ENCODE peak calls at places on chromosomes 2 and 18, in nine cellular contexts. One of them, this sample, is unnamed.

GRCh38 chr18:11392292-11392691 is 217.1 kb upstream of the SLC35G4 start:
- DNase-seq in GM23248: no peak
- DNase-seq in kidney: no peak
- DNase-seq in AML-193: no peak
- DNase-seq in NCI-H1694 treated with DMSO at 0.1 percent for 48 hours: no peak
- DNase-seq in GM04504: no peak
- DNase-seq in head of caudate nucleus: no peak
- DNase-seq in fibroblast of mammary gland: no peak
- DNase-seq in glutamatergic neuron: no peak
- DNase-seq in this sample: no peak

GRCh38 chr18:50092250-50092780 is 102.6 kb downstream of the MYO5B start:
- DNase-seq in NCI-H1694 treated with DMSO at 0.1 percent for 48 hours: no peak
- DNase-seq in head of caudate nucleus: no peak
- DNase-seq in AML-193: no peak
- DNase-seq in glutamatergic neuron: no peak
- DNase-seq in fibroblast of mammary gland: no peak
- DNase-seq in GM23248: no peak
- DNase-seq in GM04504: no peak
- DNase-seq in kidney: no peak
- DNase-seq in this sample: no peak

GRCh38 chr2:42030829-42031228 is 17.0 kb upstream of the PKDCC start:
- DNase-seq in AML-193: no peak
- DNase-seq in glutamatergic neuron: no peak
- DNase-seq in head of caudate nucleus: no peak
- DNase-seq in NCI-H1694 treated with DMSO at 0.1 percent for 48 hours: no peak
- DNase-seq in GM23248: no peak
- DNase-seq in GM04504: no peak
- DNase-seq in kidney: no peak
- DNase-seq in fibroblast of mammary gland: no peak
- DNase-seq in this sample: peak; percentile 65

GRCh38 chr2:120933693-120934092 is 198.0 kb downstream of the GLI2 start:
- DNase-seq in NCI-H1694 treated with DMSO at 0.1 percent for 48 hours: no peak
- DNase-seq in glutamatergic neuron: no peak
- DNase-seq in kidney: no peak
- DNase-seq in fibroblast of mammary gland: no peak
- DNase-seq in AML-193: no peak
- DNase-seq in GM04504: no peak
- DNase-seq in head of caudate nucleus: no peak
- DNase-seq in GM23248: no peak
- DNase-seq in this sample: no peak

GRCh38 chr2:231162036-231162345 is 36.4 kb upstream of the ARMC9 start:
- DNase-seq in AML-193: no peak
- DNase-seq in NCI-H1694 treated with DMSO at 0.1 percent for 48 hours: no peak
- DNase-seq in GM23248: peak; percentile 92
- DNase-seq in GM04504: peak; percentile 96
- DNase-seq in head of caudate nucleus: no peak
- DNase-seq in kidney: no peak
- DNase-seq in fibroblast of mammary gland: peak; percentile 99
- DNase-seq in glutamatergic neuron: no peak
- DNase-seq in this sample: no peak

GRCh38 chr2:25103287-25103871 is 61.5 kb downstream of the EFR3B start:
- DNase-seq in kidney: no peak
- DNase-seq in fibroblast of mammary gland: peak; percentile 95
- DNase-seq in AML-193: no peak
- DNase-seq in glutamatergic neuron: no peak
- DNase-seq in head of caudate nucleus: no peak
- DNase-seq in GM23248: peak; percentile 97
- DNase-seq in GM04504: peak; percentile 87
- DNase-seq in NCI-H1694 treated with DMSO at 0.1 percent for 48 hours: no peak
- DNase-seq in this sample: peak; percentile 36

GRCh38 chr2:178333851-178334250 is 117.1 kb downstream of the PRKRA start:
- DNase-seq in NCI-H1694 treated with DMSO at 0.1 percent for 48 hours: no peak
- DNase-seq in glutamatergic neuron: no peak
- DNase-seq in fibroblast of mammary gland: no peak
- DNase-seq in kidney: no peak
- DNase-seq in AML-193: no peak
- DNase-seq in GM23248: no peak
- DNase-seq in GM04504: no peak
- DNase-seq in head of caudate nucleus: no peak
- DNase-seq in this sample: no peak

GRCh38 chr2:237581751-237582746 is 8.5 kb downstream of the RAB17 start:
- DNase-seq in glutamatergic neuron: peak; percentile 55
- DNase-seq in head of caudate nucleus: peak; percentile 35
- DNase-seq in GM04504: no peak
- DNase-seq in kidney: peak; percentile 80
- DNase-seq in AML-193: no peak
- DNase-seq in NCI-H1694 treated with DMSO at 0.1 percent for 48 hours: peak; percentile 52
- DNase-seq in fibroblast of mammary gland: peak; percentile 73
- DNase-seq in GM23248: peak; percentile 73
- DNase-seq in this sample: peak; percentile 75

GRCh38 chr2:24885221-24886113 is 34.6 kb downstream of the ADCY3 start:
- DNase-seq in GM23248: no peak
- DNase-seq in kidney: no peak
- DNase-seq in NCI-H1694 treated with DMSO at 0.1 percent for 48 hours: peak; percentile 25
- DNase-seq in head of caudate nucleus: no peak
- DNase-seq in AML-193: no peak
- DNase-seq in fibroblast of mammary gland: no peak
- DNase-seq in glutamatergic neuron: peak; percentile 65
- DNase-seq in GM04504: no peak
- DNase-seq in this sample: peak; percentile 45

GRCh38 chr2:15986068-15986560 is 45.8 kb downstream of the MYCN start:
- DNase-seq in kidney: no peak
- DNase-seq in glutamatergic neuron: peak; percentile 52
- DNase-seq in NCI-H1694 treated with DMSO at 0.1 percent for 48 hours: no peak
- DNase-seq in AML-193: no peak
- DNase-seq in head of caudate nucleus: no peak
- DNase-seq in GM04504: no peak
- DNase-seq in fibroblast of mammary gland: no peak
- DNase-seq in GM23248: no peak
- DNase-seq in this sample: no peak

GRCh38 chr18:28175047-28175929 is 1.6 kb downstream of the CDH2 start:
- DNase-seq in kidney: peak; percentile 81
- DNase-seq in head of caudate nucleus: no peak
- DNase-seq in fibroblast of mammary gland: peak; percentile 34
- DNase-seq in GM04504: no peak
- DNase-seq in glutamatergic neuron: peak; percentile 71
- DNase-seq in AML-193: no peak
- DNase-seq in NCI-H1694 treated with DMSO at 0.1 percent for 48 hours: no peak
- DNase-seq in GM23248: peak; percentile 83
- DNase-seq in this sample: no peak

GRCh38 chr18:35028556-35028955 is 12.7 kb upstream of the MAPRE2 start:
- DNase-seq in AML-193: no peak
- DNase-seq in fibroblast of mammary gland: peak; percentile 74
- DNase-seq in head of caudate nucleus: no peak
- DNase-seq in GM23248: peak; percentile 56
- DNase-seq in GM04504: peak; percentile 32
- DNase-seq in kidney: no peak
- DNase-seq in glutamatergic neuron: no peak
- DNase-seq in NCI-H1694 treated with DMSO at 0.1 percent for 48 hours: no peak
- DNase-seq in this sample: no peak

GRCh38 chr2:109353806-109354745 is 225.1 kb downstream of the SH3RF3 start:
- DNase-seq in fibroblast of mammary gland: no peak
- DNase-seq in kidney: no peak
- DNase-seq in glutamatergic neuron: no peak
- DNase-seq in head of caudate nucleus: no peak
- DNase-seq in GM04504: no peak
- DNase-seq in AML-193: no peak
- DNase-seq in GM23248: no peak
- DNase-seq in NCI-H1694 treated with DMSO at 0.1 percent for 48 hours: no peak
- DNase-seq in this sample: no peak

GRCh38 chr2:210617732-210618330 is 61.4 kb downstream of the CPS1 start:
- DNase-seq in head of caudate nucleus: no peak
- DNase-seq in GM04504: no peak
- DNase-seq in AML-193: peak; percentile 35
- DNase-seq in glutamatergic neuron: no peak
- DNase-seq in fibroblast of mammary gland: peak; percentile 55
- DNase-seq in NCI-H1694 treated with DMSO at 0.1 percent for 48 hours: peak; percentile 98
- DNase-seq in kidney: no peak
- DNase-seq in GM23248: peak; percentile 64
- DNase-seq in this sample: peak; percentile 94

GRCh38 chr2:241469746-241470145 is 38.6 kb downstream of the STK25 start:
- DNase-seq in kidney: no peak
- DNase-seq in GM04504: no peak
- DNase-seq in glutamatergic neuron: no peak
- DNase-seq in GM23248: no peak
- DNase-seq in fibroblast of mammary gland: no peak
- DNase-seq in AML-193: no peak
- DNase-seq in head of caudate nucleus: no peak
- DNase-seq in NCI-H1694 treated with DMSO at 0.1 percent for 48 hours: no peak
- DNase-seq in this sample: no peak

GRCh38 chr2:239151201-239152131 is 249.4 kb downstream of the HDAC4 start:
- DNase-seq in head of caudate nucleus: no peak
- DNase-seq in fibroblast of mammary gland: peak; percentile 77
- DNase-seq in GM23248: peak; percentile 50
- DNase-seq in kidney: peak; percentile 45
- DNase-seq in glutamatergic neuron: peak; percentile 7
- DNase-seq in NCI-H1694 treated with DMSO at 0.1 percent for 48 hours: no peak
- DNase-seq in AML-193: no peak
- DNase-seq in GM04504: peak; percentile 23
- DNase-seq in this sample: peak; percentile 69

GRCh38 chr18:11828772-11829432 is 22.3 kb upstream of the CHMP1B start:
- DNase-seq in AML-193: no peak
- DNase-seq in GM23248: no peak
- DNase-seq in kidney: no peak
- DNase-seq in GM04504: no peak
- DNase-seq in fibroblast of mammary gland: no peak
- DNase-seq in head of caudate nucleus: no peak
- DNase-seq in glutamatergic neuron: no peak
- DNase-seq in NCI-H1694 treated with DMSO at 0.1 percent for 48 hours: no peak
- DNase-seq in this sample: no peak

GRCh38 chr2:213086050-213086449 is 65.4 kb downstream of the IKZF2 start:
- DNase-seq in kidney: no peak
- DNase-seq in fibroblast of mammary gland: no peak
- DNase-seq in glutamatergic neuron: no peak
- DNase-seq in AML-193: no peak
- DNase-seq in NCI-H1694 treated with DMSO at 0.1 percent for 48 hours: no peak
- DNase-seq in GM23248: no peak
- DNase-seq in GM04504: no peak
- DNase-seq in head of caudate nucleus: no peak
- DNase-seq in this sample: no peak

GRCh38 chr18:56307771-56308170 is 330.6 kb downstream of the TXNL1 start:
- DNase-seq in kidney: no peak
- DNase-seq in head of caudate nucleus: no peak
- DNase-seq in AML-193: no peak
- DNase-seq in NCI-H1694 treated with DMSO at 0.1 percent for 48 hours: no peak
- DNase-seq in GM04504: no peak
- DNase-seq in glutamatergic neuron: no peak
- DNase-seq in GM23248: no peak
- DNase-seq in fibroblast of mammary gland: no peak
- DNase-seq in this sample: no peak

GRCh38 chr2:58032016-58032750 is 14.4 kb upstream of the VRK2 start:
- DNase-seq in kidney: no peak
- DNase-seq in glutamatergic neuron: no peak
- DNase-seq in head of caudate nucleus: no peak
- DNase-seq in NCI-H1694 treated with DMSO at 0.1 percent for 48 hours: no peak
- DNase-seq in GM23248: peak; percentile 55
- DNase-seq in AML-193: peak; percentile 15
- DNase-seq in GM04504: no peak
- DNase-seq in fibroblast of mammary gland: peak; percentile 21
- DNase-seq in this sample: no peak

GRCh38 chr2:190318931-190319556 is 582 bp downstream of the HIBCH start:
- DNase-seq in fibroblast of mammary gland: no peak
- DNase-seq in GM23248: peak; percentile 52
- DNase-seq in AML-193: no peak
- DNase-seq in NCI-H1694 treated with DMSO at 0.1 percent for 48 hours: peak; percentile 37
- DNase-seq in GM04504: no peak
- DNase-seq in kidney: no peak
- DNase-seq in glutamatergic neuron: no peak
- DNase-seq in head of caudate nucleus: peak; percentile 14
- DNase-seq in this sample: peak; percentile 56

GRCh38 chr2:231795525-231796327 is 9.5 kb downstream of the COPS7B start:
- DNase-seq in glutamatergic neuron: no peak
- DNase-seq in fibroblast of mammary gland: peak; percentile 76
- DNase-seq in NCI-H1694 treated with DMSO at 0.1 percent for 48 hours: peak; percentile 7
- DNase-seq in kidney: no peak
- DNase-seq in GM04504: peak; percentile 38
- DNase-seq in AML-193: peak; percentile 21
- DNase-seq in GM23248: peak; percentile 74
- DNase-seq in head of caudate nucleus: no peak
- DNase-seq in this sample: peak; percentile 44

GRCh38 chr2:82853299-82853698 is 1605.8 kb downstream of the SUCLG1 start:
- DNase-seq in glutamatergic neuron: no peak
- DNase-seq in NCI-H1694 treated with DMSO at 0.1 percent for 48 hours: no peak
- DNase-seq in head of caudate nucleus: no peak
- DNase-seq in GM23248: no peak
- DNase-seq in GM04504: no peak
- DNase-seq in kidney: no peak
- DNase-seq in fibroblast of mammary gland: no peak
- DNase-seq in AML-193: no peak
- DNase-seq in this sample: no peak

GRCh38 chr18:6835345-6835744 is 105.8 kb downstream of the ARHGAP28 start:
- DNase-seq in GM23248: no peak
- DNase-seq in GM04504: no peak
- DNase-seq in NCI-H1694 treated with DMSO at 0.1 percent for 48 hours: no peak
- DNase-seq in fibroblast of mammary gland: peak; percentile 10
- DNase-seq in AML-193: no peak
- DNase-seq in glutamatergic neuron: no peak
- DNase-seq in head of caudate nucleus: no peak
- DNase-seq in kidney: no peak
- DNase-seq in this sample: no peak

This sample was measured in pons.